ENCODE peak calls at places on chromosomes 3 and 15, in nine cellular contexts. S, X, Y, R, V, F, H, N and U are unnamed samples.

GRCh38 chr15:90184786-90185704 is 16.1 kb upstream of the SEMA4B start:
- ATAC-seq in S (peak; percentile 89), X (peak; percentile 81), Y (peak; percentile 82), R (peak; percentile 84), V (peak; percentile 84), F (peak; percentile 77), H (peak; percentile 83), N (peak; percentile 81), U (peak; percentile 77)

GRCh38 chr3:171257251-171258179 is 202.7 kb downstream of the TNIK start:
- ATAC-seq in S (peak; percentile 33), X (no peak), Y (no peak), R (peak; percentile 50), V (no peak), F (no peak), H (no peak), N (peak; percentile 28), U (no peak)

GRCh38 chr3:180358179-180358578 is 243.8 kb upstream of the TTC14 start:
- ATAC-seq in S (no peak), X (no peak), Y (no peak), R (no peak), V (no peak), F (no peak), H (no peak), N (no peak), U (no peak)

GRCh38 chr15:26736502-26737248 is 36.2 kb downstream of the GABRB3 start:
- ATAC-seq in S (no peak), X (no peak), Y (no peak), R (no peak), V (no peak), F (no peak), H (no peak), N (no peak), U (no peak)

GRCh38 chr15:80970658-80971057 is 19.0 kb downstream of the MESD start:
- ATAC-seq in S (no peak), X (no peak), Y (no peak), R (no peak), V (no peak), F (no peak), H (no peak), N (no peak), U (peak; percentile 48)

GRCh38 chr3:156688849-156689452 is 14.6 kb downstream of the TIPARP start:
- ATAC-seq in S (no peak), X (peak; percentile 10), Y (no peak), R (no peak), V (no peak), F (no peak), H (no peak), N (no peak), U (no peak)

GRCh38 chr15:97747342-97747741 is 213.2 kb upstream of the ARRDC4 start:
- ATAC-seq in S (no peak), X (no peak), Y (no peak), R (no peak), V (no peak), F (no peak), H (no peak), N (no peak), U (no peak)

GRCh38 chr3:178513539-178514410 is 22.5 kb upstream of the KCNMB2 start:
- ATAC-seq in S (no peak), X (no peak), Y (no peak), R (no peak), V (no peak), F (no peak), H (no peak), N (no peak), U (no peak)

GRCh38 chr15:67024322-67024997 is 40.9 kb upstream of the SMAD3 start:
- ATAC-seq in S (no peak), X (peak; percentile 72), Y (peak; percentile 81), R (no peak), V (peak; percentile 82), F (no peak), H (peak; percentile 88), N (peak; percentile 68), U (peak; percentile 83)

GRCh38 chr15:94451461-94451860 is 220.1 kb downstream of the MCTP2 start:
- ATAC-seq in S (no peak), X (no peak), Y (no peak), R (no peak), V (no peak), F (no peak), H (no peak), N (no peak), U (no peak)

GRCh38 chr15:89656116-89656815 is 999 bp upstream of the KIF7 start:
- ATAC-seq in S (no peak), X (no peak), Y (no peak), R (no peak), V (no peak), F (no peak), H (no peak), N (no peak), U (no peak)

GRCh38 chr15:89463113-89463512 is 33.3 kb downstream of the RHCG start:
- ATAC-seq in S (no peak), X (peak; percentile 7), Y (no peak), R (no peak), V (no peak), F (no peak), H (no peak), N (no peak), U (peak; percentile 1)